ENCODE peak calls at places on chromosomes 12 and 14, in ten cellular contexts. H is hepatocyte; T is RWPE1; S is heart right ventricle; W is GM12878; D is fibroblast of pulmonary artery; U is transverse colon; R is osteoblast; B is IMR-90; E is activated CD8-positive, alpha-beta T cell treated with anti-CD3 and anti-CD28 coated beads for 36 hours. F is an unnamed sample.

GRCh38 chr14:103597623-103598372 is 31.2 kb upstream of the KLC1 start:
- DNase-seq in H (peak), T (peak), S (no peak), W (no peak), D (peak), U (no peak), R (peak), B (peak), E (peak), F (no peak)

GRCh38 chr12:131418884-131419283 is 292.0 kb upstream of the SFSWAP start:
- DNase-seq in H (no peak), T (no peak), S (no peak), W (no peak), D (no peak), U (no peak), R (peak), B (no peak), E (no peak), F (no peak)

GRCh38 chr14:74014299-74014698 is 4.8 kb downstream of the ENTPD5 start:
- DNase-seq in H (peak), T (no peak), S (no peak), W (no peak), D (peak), U (no peak), R (no peak), B (no peak), E (no peak), F (no peak)

GRCh38 chr14:55412686-55413085 is 1.1 kb upstream of the ATG14 start:
- DNase-seq in H (peak), T (peak), S (no peak), W (no peak), D (no peak), U (no peak), R (no peak), B (no peak), E (no peak), F (no peak)

GRCh38 chr14:104554608-104555401 is 24.8 kb upstream of the C14orf180 start:
- DNase-seq in H (peak), T (no peak), S (peak), W (no peak), D (no peak), U (peak), R (peak), B (no peak), E (no peak), F (no peak)

GRCh38 chr14:74405663-74406062 is 20.3 kb downstream of the SYNDIG1L start:
- DNase-seq in H (no peak), T (no peak), S (no peak), W (no peak), D (no peak), U (no peak), R (no peak), B (no peak), E (no peak), F (no peak)

GRCh38 chr14:75479770-75480600 is 42.3 kb upstream of the BATF start:
- DNase-seq in H (no peak), T (no peak), S (no peak), W (no peak), D (no peak), U (no peak), R (no peak), B (no peak), E (no peak), F (no peak)

GRCh38 chr14:37985826-37986470 is 221.8 kb upstream of the SSTR1 start:
- DNase-seq in H (peak), T (peak), S (no peak), W (no peak), D (peak), U (peak), R (no peak), B (peak), E (peak), F (no peak)

GRCh38 chr12:124898200-124898950 is 16.1 kb downstream of the UBC start:
- DNase-seq in H (no peak), T (no peak), S (peak), W (no peak), D (peak), U (peak), R (no peak), B (no peak), E (peak), F (peak)

GRCh38 chr14:91017011-91017410 is 43.4 kb downstream of the RPS6KA5 start:
- DNase-seq in H (no peak), T (no peak), S (no peak), W (no peak), D (no peak), U (no peak), R (no peak), B (no peak), E (no peak), F (no peak)

GRCh38 chr12:14910090-14910915 is 24.6 kb upstream of the MGP start:
- DNase-seq in H (no peak), T (peak), S (no peak), W (no peak), D (peak), U (no peak), R (no peak), B (peak), E (peak), F (no peak)

GRCh38 chr12:53733051-53733812 is 6.0 kb upstream of the CALCOCO1 start:
- DNase-seq in H (no peak), T (no peak), S (no peak), W (no peak), D (no peak), U (no peak), R (peak), B (peak), E (no peak), F (no peak)

GRCh38 chr14:101075801-101076413 is 172.4 kb upstream of the RTL1 start:
- DNase-seq in H (no peak), T (no peak), S (no peak), W (no peak), D (no peak), U (no peak), R (no peak), B (no peak), E (no peak), F (peak)

GRCh38 chr12:47773062-47773857 is at the start of gene SLC48A1:
- DNase-seq in H (peak), T (peak), S (peak), W (no peak), D (peak), U (peak), R (peak), B (peak), E (peak), F (peak)

GRCh38 chr12:9372202-9372601 is 164.0 kb upstream of the PZP start:
- DNase-seq in H (peak), T (no peak), S (no peak), W (no peak), D (no peak), U (no peak), R (no peak), B (peak), E (no peak), F (no peak)

GRCh38 chr12:11836964-11837286 is 187.5 kb downstream of the ETV6 start:
- DNase-seq in H (no peak), T (no peak), S (no peak), W (no peak), D (no peak), U (no peak), R (no peak), B (no peak), E (no peak), F (no peak)

GRCh38 chr12:118360785-118361404 is 11.8 kb downstream of the TAOK3 start:
- DNase-seq in H (no peak), T (peak), S (no peak), W (no peak), D (peak), U (no peak), R (peak), B (peak), E (no peak), F (no peak)

GRCh38 chr12:16198884-16199283 is 78.6 kb downstream of the SLC15A5 start:
- DNase-seq in H (no peak), T (no peak), S (no peak), W (peak), D (no peak), U (no peak), R (no peak), B (no peak), E (no peak), F (no peak)

GRCh38 chr12:52577316-52577715 is 3.7 kb upstream of the KRT74 start:
- DNase-seq in H (no peak), T (no peak), S (no peak), W (no peak), D (no peak), U (no peak), R (no peak), B (no peak), E (no peak), F (no peak)

GRCh38 chr12:11923067-11923466 is 147.7 kb upstream of the BCL2L14 start:
- DNase-seq in H (no peak), T (no peak), S (no peak), W (no peak), D (no peak), U (no peak), R (no peak), B (no peak), E (no peak), F (no peak)

GRCh38 chr12:107515446-107515958 is 170.1 kb upstream of the PWP1 start:
- DNase-seq in H (peak), T (peak), S (no peak), W (no peak), D (peak), U (no peak), R (no peak), B (peak), E (peak), F (no peak)

GRCh38 chr12:65495233-65495632 is 216.8 kb downstream of the MSRB3 start:
- DNase-seq in H (no peak), T (peak), S (no peak), W (no peak), D (peak), U (no peak), R (peak), B (peak), E (no peak), F (no peak)

DNA sequence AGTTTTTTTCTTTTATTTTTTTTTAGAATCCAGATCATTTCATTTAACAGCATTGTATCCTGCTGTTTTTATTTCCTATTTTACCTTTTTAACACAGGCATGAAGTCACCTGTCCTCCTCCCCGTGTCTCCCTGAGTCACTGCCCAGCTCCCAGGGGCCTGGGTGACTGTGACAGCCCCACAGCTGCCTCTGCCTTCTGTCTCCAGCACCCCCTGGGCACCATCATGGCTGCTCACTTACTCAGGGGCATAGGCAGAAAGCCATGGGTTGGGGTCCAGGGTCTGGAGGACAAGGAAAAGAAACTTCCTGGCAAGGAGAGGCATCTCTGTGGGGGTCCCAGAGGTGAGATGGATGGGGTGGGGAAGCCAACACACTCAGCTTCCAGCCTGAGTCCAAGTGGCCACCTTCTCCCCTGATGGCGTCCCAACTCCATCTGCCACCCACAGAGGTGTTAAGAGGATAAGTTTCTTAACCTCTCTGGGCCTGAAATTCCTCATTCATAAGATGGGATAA is 25.3 kb downstream of the TMEM63C start:
- DNase-seq in H (no peak), T (no peak), S (no peak), W (no peak), D (no peak), U (no peak), R (no peak), B (no peak), E (no peak), F (no peak)
- TF ChIP-seq CTCF in H (no peak), T (no peak), S (no peak), W (no peak), D (no peak), U (no peak), R (no peak), B (no peak), E (no peak), F (no peak)

GRCh38 chr12:105085537-105085936 is 1.3 kb upstream of the ALDH1L2 start:
- DNase-seq in H (no peak), T (no peak), S (no peak), W (no peak), D (no peak), U (no peak), R (no peak), B (no peak), E (no peak), F (no peak)

GRCh38 chr12:105079011-105079570 is 5.2 kb downstream of the ALDH1L2 start:
- DNase-seq in H (no peak), T (no peak), S (no peak), W (no peak), D (no peak), U (no peak), R (no peak), B (no peak), E (no peak), F (no peak)

GRCh38 chr12:105083041-105083440 is 1.2 kb downstream of the ALDH1L2 start:
- DNase-seq in H (no peak), T (no peak), S (no peak), W (no peak), D (no peak), U (no peak), R (peak), B (no peak), E (no peak), F (no peak)

GRCh38 chr12:105084251-105085250 is at the start of gene ALDH1L2:
- DNase-seq in H (peak), T (peak), S (peak), W (no peak), D (peak), U (peak), R (peak), B (peak), E (peak), F (peak)

DNA sequence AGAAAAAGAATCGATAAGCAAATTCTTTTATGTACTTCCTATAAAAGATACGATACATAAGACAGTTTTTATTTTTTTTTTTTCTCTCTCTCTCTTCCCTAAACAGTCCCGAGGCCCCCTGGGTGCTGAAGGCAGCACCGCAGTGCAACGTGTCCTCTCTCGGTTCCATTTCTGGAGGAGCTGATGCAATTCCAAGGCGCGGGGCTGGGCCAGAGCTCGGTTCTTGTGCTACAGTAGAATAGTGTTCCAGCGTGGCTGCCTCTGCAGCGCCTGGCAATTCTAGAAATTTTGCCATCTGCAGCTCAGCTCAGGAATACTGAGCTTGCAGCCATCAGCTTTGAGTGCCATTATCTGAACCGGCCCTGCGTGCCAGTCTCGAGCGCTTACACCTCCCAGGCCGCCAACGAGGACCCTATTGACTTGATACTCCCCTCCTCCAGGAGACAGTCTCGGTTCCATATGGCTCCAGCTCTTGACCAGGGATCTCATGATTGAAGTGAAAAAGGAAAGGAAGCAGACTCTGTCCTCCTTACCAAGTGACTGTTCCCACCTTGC is 630 bp downstream of the ALDH1L2 start:
- DNase-seq in H (peak), T (no peak), S (peak), W (no peak), D (peak), U (peak), R (peak), B (peak), E (peak), F (peak)
- TF ChIP-seq CTCF in H (no peak), T (no peak), S (no peak), W (no peak), D (peak), U (peak), R (no peak), B (peak), E (no peak), F (no peak)

DNA sequence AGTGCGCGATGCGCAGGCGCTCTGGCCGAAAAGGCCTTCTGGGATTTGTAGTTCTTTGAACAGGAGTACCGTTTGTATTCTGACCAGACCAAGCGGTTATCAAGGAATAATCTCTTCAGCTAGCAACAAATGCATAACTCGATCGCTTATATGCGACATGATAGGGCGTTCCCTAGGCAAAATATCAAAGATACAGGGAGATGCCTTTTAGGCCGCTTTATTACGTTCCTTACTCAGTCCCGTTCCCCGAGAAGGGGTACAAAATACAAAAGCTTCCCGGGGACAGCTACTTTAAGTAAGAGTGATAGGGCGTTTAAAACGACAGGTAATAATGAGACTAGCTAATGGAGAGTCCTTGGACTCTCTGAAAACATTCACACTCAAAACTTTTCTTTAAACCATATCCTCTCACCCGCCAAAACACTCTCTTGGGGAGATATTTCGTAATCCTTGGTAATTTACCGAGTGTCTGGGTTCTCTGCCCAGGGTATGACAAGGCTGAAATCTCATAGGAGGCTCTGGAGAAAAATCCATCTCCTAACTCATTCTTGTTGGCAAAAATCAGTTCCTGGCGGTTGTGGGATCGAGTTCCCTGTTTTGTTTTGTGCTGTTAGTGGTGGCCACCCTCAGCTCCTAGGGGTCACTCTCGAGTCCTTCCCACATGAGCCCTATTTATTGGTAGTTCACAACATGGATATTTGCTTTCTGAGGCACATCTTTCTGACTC is 412 bp upstream of the SNW1 start:
- DNase-seq in H (peak), T (peak), S (peak), W (peak), D (peak), U (peak), R (peak), B (peak), E (peak), F (no peak)
- TF ChIP-seq CTCF in H (peak), T (peak), S (peak), W (no peak), D (peak), U (no peak), R (peak), B (peak), E (no peak), F (no peak)

GRCh38 chr12:24697295-24697694 is 251.6 kb downstream of the BCAT1 start:
- DNase-seq in H (no peak), T (no peak), S (no peak), W (no peak), D (no peak), U (no peak), R (no peak), B (no peak), E (no peak), F (no peak)
- TF ChIP-seq CTCF in H (no peak), T (no peak), S (no peak), W (no peak), D (no peak), U (no peak), R (no peak), B (no peak), E (no peak), F (no peak)

GRCh38 chr12:109719123-109720022 is 5.7 kb downstream of the FAM222A start:
- DNase-seq in H (no peak), T (no peak), S (no peak), W (no peak), D (no peak), U (no peak), R (peak), B (peak), E (no peak), F (no peak)
- TF ChIP-seq CTCF in H (peak), T (no peak), S (no peak), W (no peak), D (no peak), U (no peak), R (peak), B (peak), E (no peak), F (no peak)

GRCh38 chr14:93035585-93035916 is 80.2 kb downstream of the ITPK1 start:
- DNase-seq in H (no peak), T (no peak), S (no peak), W (no peak), D (no peak), U (no peak), R (no peak), B (no peak), E (no peak), F (no peak)

GRCh38 chr14:93034671-93034994 is 81.1 kb downstream of the ITPK1 start:
- DNase-seq in H (no peak), T (no peak), S (no peak), W (no peak), D (no peak), U (no peak), R (no peak), B (no peak), E (no peak), F (no peak)

GRCh38 chr14:93033039-93033982 is 82.4 kb downstream of the ITPK1 start:
- DNase-seq in H (no peak), T (no peak), S (no peak), W (no peak), D (no peak), U (no peak), R (peak), B (no peak), E (peak), F (no peak)

GRCh38 chr14:93032301-93032929 is 83.3 kb downstream of the ITPK1 start:
- DNase-seq in H (no peak), T (no peak), S (no peak), W (no peak), D (no peak), U (no peak), R (peak), B (no peak), E (no peak), F (no peak)

DNA sequence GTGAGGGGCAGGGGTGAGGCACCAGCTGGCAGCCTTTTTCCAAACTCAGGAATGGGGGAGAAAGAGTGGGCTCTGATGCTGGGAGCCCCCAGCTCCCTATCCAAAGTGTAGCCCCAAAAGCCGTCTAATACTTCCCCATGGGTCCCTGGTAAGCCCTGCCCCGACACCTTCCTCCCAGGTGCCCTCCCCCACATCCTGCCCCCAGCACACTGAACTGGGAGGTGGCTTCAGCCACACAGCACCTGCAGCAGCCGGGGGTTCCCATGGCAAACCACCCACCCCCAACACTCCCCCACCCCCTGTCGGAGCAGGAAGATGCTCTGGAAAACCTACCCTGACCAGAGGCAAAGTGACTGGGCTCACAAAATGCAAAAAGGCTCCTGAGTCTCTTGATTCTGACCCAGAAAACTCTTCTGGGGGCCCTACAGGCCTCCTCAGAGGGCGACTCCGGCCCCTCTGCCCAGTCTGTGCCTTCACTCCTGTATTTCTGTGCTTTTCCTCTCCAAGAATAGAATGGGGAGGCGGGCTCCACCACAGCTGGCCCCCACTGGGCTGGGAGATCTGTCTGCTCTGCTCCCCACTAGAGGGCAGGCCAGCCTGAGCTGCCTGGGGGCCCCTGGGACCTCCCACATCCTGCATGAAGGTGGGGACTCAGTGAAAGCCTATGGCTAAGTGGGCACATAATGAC is 81.6 kb downstream of the ITPK1 start:
- DNase-seq in H (no peak), T (no peak), S (no peak), W (no peak), D (no peak), U (no peak), R (peak), B (no peak), E (peak), F (peak)
- TF ChIP-seq CTCF in H (peak), T (no peak), S (peak), W (peak), D (peak), U (peak), R (peak), B (peak), E (peak), F (no peak)

DNA sequence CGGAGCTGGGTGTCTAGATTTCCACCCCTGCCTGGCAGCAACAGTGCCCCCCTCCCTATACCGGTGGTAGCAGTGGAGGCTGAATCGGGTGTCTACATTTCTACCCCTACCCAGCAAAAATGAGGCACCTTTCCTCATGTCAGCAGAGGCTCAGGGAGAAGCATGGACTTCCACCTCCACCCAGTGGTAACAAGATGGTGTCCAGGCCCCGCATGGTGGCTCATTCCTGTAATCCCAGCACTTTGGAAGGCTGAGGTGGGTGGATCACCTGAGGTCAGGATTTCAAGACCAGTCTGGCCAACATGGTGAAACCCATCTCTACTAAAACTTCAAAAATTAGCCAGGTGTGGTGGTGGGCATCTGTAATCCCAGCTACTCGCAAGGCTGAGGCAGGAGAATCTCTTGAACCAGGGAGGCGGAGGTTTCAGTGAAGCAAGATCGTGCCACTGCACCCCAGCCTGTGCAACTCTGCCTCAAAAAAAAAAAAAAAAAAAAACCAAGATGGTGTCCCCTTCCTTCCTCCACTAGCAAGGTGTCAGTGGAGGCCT is 35.5 kb upstream of the OR5AU1 start:
- DNase-seq in H (no peak), T (no peak), S (no peak), W (no peak), D (no peak), U (no peak), R (no peak), B (no peak), E (no peak), F (no peak)
- TF ChIP-seq CTCF in H (no peak), T (no peak), S (no peak), W (no peak), D (no peak), U (no peak), R (no peak), B (no peak), E (no peak), F (no peak)